ENCODE peak calls at places on chromosomes 3 and 15, in nine cellular contexts. L is mammary epithelial cell, Z is aorta, P is right lobe of liver, V is cardiac muscle cell, I is hepatocyte, D is right cardiac atrium, U is Panc1, A is heart left ventricle. O is an unnamed sample.

GRCh38 chr3:185734725-185735096 is 90.1 kb downstream of the IGF2BP2 start:
- DNase-seq in Z (no peak), I (no peak), U (no peak), V (no peak), L (no peak), A (no peak), D (no peak), P (no peak), O (no peak)

GRCh38 chr3:169939320-169939719 is 27.3 kb upstream of the SEC62 start:
- DNase-seq in L (no peak), U (no peak), A (no peak), Z (no peak), D (no peak), P (no peak), I (no peak), V (peak), O (no peak)

GRCh38 chr15:89199734-89200133 is 21.6 kb downstream of the RLBP1 start:
- DNase-seq in A (peak), Z (no peak), V (peak), D (no peak), P (no peak), I (no peak), U (no peak), L (no peak), O (no peak)

GRCh38 chr3:56753206-56753605 is 48.5 kb downstream of the ARHGEF3 start:
- DNase-seq in A (no peak), Z (no peak), I (no peak), U (no peak), D (no peak), P (no peak), V (no peak), L (peak), O (no peak)

GRCh38 chr15:64930778-64931240 is 19.1 kb downstream of the ANKDD1A start:
- DNase-seq in P (no peak), A (no peak), V (no peak), D (no peak), L (no peak), I (no peak), U (no peak), Z (no peak), O (no peak)

GRCh38 chr3:124584552-124585391 is 145.5 kb upstream of the UMPS start:
- DNase-seq in P (peak), V (peak), L (peak), U (no peak), A (peak), Z (peak), I (peak), D (peak), O (peak)

GRCh38 chr3:32009957-32010356 is 28.4 kb downstream of the ZNF860 start:
- DNase-seq in Z (no peak), I (no peak), V (no peak), U (no peak), L (no peak), P (no peak), D (no peak), A (no peak), O (no peak)

GRCh38 chr15:101152914-101153313 is 98.9 kb downstream of the CHSY1 start:
- DNase-seq in I (no peak), D (peak), U (no peak), Z (peak), V (no peak), L (no peak), A (no peak), P (no peak), O (peak)

GRCh38 chr15:60119101-60119500 is 115.0 kb downstream of the FOXB1 start:
- DNase-seq in P (no peak), U (no peak), V (no peak), L (no peak), D (no peak), A (no peak), Z (no peak), I (no peak), O (no peak)

GRCh38 chr3:147311716-147312115 is 94.6 kb downstream of the ZIC4 start:
- DNase-seq in V (no peak), I (no peak), D (no peak), U (no peak), A (no peak), Z (no peak), L (no peak), P (no peak), O (no peak)

GRCh38 chr3:172520332-172520831 is 2.8 kb downstream of the TNFSF10 start:
- DNase-seq in P (no peak), D (no peak), Z (no peak), U (no peak), L (peak), I (no peak), V (no peak), A (no peak), O (no peak)

GRCh38 chr3:143328459-143328858 is 208.9 kb downstream of the CHST2 start:
- DNase-seq in V (no peak), U (no peak), Z (no peak), D (no peak), L (no peak), P (no peak), A (no peak), I (no peak), O (no peak)

GRCh38 chr3:158727499-158728377 is 4.5 kb downstream of the RARRES1 start:
- DNase-seq in U (no peak), L (peak), I (peak), A (peak), V (peak), Z (no peak), P (no peak), D (no peak), O (peak)

GRCh38 chr15:73748731-73749130 is 4.4 kb downstream of the INSYN1 start:
- DNase-seq in V (no peak), L (no peak), Z (no peak), P (no peak), U (no peak), D (no peak), A (no peak), I (no peak), O (no peak)

GRCh38 chr3:38582316-38582715 is 67.2 kb downstream of the SCN5A start:
- DNase-seq in V (no peak), A (no peak), P (no peak), Z (no peak), I (no peak), D (no peak), L (no peak), U (no peak), O (no peak)

GRCh38 chr3:129467934-129468333 is 27.9 kb downstream of the IFT122 start:
- DNase-seq in D (no peak), U (no peak), I (peak), A (no peak), V (no peak), L (no peak), Z (no peak), P (peak), O (no peak)

GRCh38 chr3:196150481-196150880 is 60.7 kb downstream of the ZDHHC19 start:
- DNase-seq in A (no peak), U (no peak), Z (peak), I (no peak), V (no peak), D (no peak), P (peak), L (no peak), O (peak)

GRCh38 chr15:84947947-84948830 is 33.5 kb upstream of the PDE8A start:
- DNase-seq in P (no peak), V (no peak), A (peak), Z (peak), L (peak), I (no peak), U (no peak), D (peak), O (peak)

GRCh38 chr3:16319307-16319706 is 54.3 kb downstream of the OXNAD1 start:
- DNase-seq in D (no peak), V (peak), Z (no peak), L (no peak), P (no peak), A (no peak), I (no peak), U (no peak), O (peak)

GRCh38 chr3:130548356-130548755 is 31.4 kb downstream of the COL6A6 start:
- DNase-seq in V (no peak), Z (no peak), U (no peak), L (no peak), I (peak), D (no peak), P (no peak), A (no peak), O (no peak)

GRCh38 chr15:95698971-95699370 is 631.5 kb upstream of the NR2F2 start:
- DNase-seq in U (no peak), Z (no peak), I (no peak), L (no peak), P (no peak), A (no peak), V (no peak), D (no peak), O (no peak)

GRCh38 chr3:14598143-14598569 is 53.4 kb upstream of the CCDC174 start:
- DNase-seq in D (no peak), I (peak), A (no peak), L (peak), P (no peak), U (no peak), Z (no peak), V (peak), O (peak)

GRCh38 chr3:80079886-80080285 is 312.1 kb upstream of the ROBO1 start:
- DNase-seq in L (no peak), V (no peak), I (no peak), D (no peak), P (no peak), U (no peak), Z (no peak), A (no peak), O (no peak)

GRCh38 chr15:89105147-89105546 is 16.9 kb downstream of the ABHD2 start:
- DNase-seq in V (no peak), L (peak), I (peak), D (no peak), P (no peak), A (no peak), U (no peak), Z (no peak), O (peak)

DNA sequence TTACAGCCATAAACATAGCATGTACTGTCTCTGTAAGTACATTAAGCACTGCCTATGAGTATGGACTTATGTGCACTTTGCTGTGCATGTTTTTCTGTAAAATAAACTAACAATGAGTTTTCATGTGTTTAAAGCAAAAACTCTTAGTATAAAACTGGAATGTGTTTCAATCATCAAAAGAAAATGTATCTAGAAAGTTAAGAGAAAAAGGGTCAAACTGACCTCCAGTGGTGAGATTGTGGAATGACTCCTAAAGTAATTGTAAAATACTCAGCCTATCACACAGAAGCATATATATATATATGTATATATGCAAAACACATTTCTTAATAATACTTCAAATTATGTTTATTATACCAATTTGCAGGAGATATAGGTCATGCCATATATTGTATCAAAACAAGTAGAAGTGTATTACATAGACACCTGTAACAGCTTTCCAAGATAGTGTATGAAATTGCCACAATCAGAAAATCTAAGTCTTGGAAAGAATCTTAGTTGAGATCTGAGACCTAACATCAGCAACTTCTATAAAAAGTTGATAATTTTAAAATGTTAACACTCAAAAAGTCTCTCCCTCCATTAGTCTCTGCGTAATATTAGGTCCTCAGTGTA is 199.6 kb downstream of the FMN1 start:
- DNase-seq in I (peak), Z (no peak), D (no peak), A (no peak), U (peak), P (no peak), L (no peak), V (peak), O (peak)
- H3K27ac ChIP-seq in I (no peak), Z (no peak), D (no peak), A (no peak), U (no peak), P (no peak), L (no peak), V (no peak), O (no peak)

DNA sequence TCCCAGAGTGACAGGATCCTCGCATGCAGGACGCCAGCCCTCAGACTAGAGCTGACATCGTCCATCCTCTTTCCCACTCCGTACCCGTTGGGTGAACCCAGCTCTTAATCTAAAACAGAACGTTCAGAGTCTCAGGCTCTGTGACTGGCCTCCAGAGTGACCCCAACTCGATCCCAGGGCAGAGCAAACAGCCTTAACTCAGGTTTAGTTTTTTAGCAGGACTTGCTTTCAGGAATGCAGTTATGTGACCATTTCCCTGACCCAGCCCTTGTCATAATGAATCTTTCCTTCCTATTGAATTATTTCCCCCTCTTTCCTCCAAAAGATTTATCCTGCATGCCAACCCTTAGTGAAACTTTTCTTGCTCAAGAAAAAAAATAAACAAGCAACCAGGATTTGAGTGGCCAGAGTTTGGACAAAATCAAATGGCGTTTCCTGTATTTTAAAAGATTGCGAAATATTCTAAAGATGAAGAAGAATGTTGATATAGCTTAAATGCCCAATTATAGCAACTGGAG is 47.8 kb upstream of the RARB start:
- DNase-seq in U (no peak), P (no peak), D (no peak), Z (no peak), L (no peak), V (no peak), A (no peak), I (no peak), O (no peak)
- H3K27ac ChIP-seq in U (no peak), P (no peak), D (no peak), Z (no peak), L (no peak), V (no peak), A (no peak), I (peak), O (no peak)

GRCh38 chr3:60531759-60532158 is 719.5 kb downstream of the FHIT start:
- DNase-seq in P (no peak), L (no peak), V (no peak), D (no peak), A (no peak), U (no peak), I (no peak), Z (no peak), O (no peak)

DNA sequence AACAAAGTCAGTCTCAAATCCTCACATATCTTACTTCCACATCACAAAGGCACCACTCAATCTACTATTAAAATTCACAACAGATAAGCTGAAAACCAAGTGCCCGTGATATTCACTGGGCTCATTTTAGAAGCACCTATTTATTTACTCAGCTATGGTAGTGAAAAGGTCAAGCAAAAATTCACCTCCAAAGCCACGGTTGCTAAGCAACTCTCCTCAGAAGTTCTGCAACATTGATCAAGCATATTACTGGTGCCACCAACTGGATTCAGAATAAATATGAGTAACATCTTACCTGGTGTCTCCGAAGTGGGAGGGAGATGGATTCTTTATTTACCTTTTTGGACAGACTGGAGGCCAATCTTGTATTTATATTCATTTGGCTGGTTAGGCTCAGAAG is 714.8 kb downstream of the FHIT start:
- DNase-seq in V (no peak), P (no peak), A (no peak), D (no peak), Z (no peak), I (no peak), U (no peak), L (no peak), O (no peak)
- H3K27ac ChIP-seq in V (no peak), P (no peak), A (no peak), D (no peak), Z (no peak), I (no peak), U (no peak), L (no peak), O (no peak)

GRCh38 chr3:171321959-171322358 is 138.2 kb downstream of the TNIK start:
- DNase-seq in A (no peak), D (no peak), I (no peak), L (no peak), U (no peak), V (no peak), Z (no peak), P (no peak), O (no peak)

GRCh38 chr3:171320721-171321120 is 139.5 kb downstream of the TNIK start:
- DNase-seq in A (peak), D (peak), U (no peak), V (peak), I (no peak), P (no peak), L (no peak), Z (no peak), O (no peak)

GRCh38 chr3:171326717-171327440 is 133.3 kb downstream of the TNIK start:
- DNase-seq in V (no peak), A (no peak), D (no peak), L (no peak), Z (no peak), U (no peak), I (no peak), P (no peak), O (no peak)

GRCh38 chr3:171321241-171321640 is 139.0 kb downstream of the TNIK start:
- DNase-seq in I (no peak), L (no peak), A (no peak), Z (no peak), D (no peak), P (no peak), U (no peak), V (no peak), O (no peak)

GRCh38 chr3:171323934-171324535 is 136.2 kb downstream of the TNIK start:
- DNase-seq in D (no peak), Z (no peak), P (no peak), U (no peak), L (no peak), I (no peak), A (no peak), V (no peak), O (no peak)
- H3K27ac ChIP-seq in D (peak), Z (no peak), P (no peak), U (no peak), L (no peak), I (no peak), A (peak), V (peak), O (no peak)

GRCh38 chr3:17639257-17639656 is 103.2 kb downstream of the TBC1D5 start:
- DNase-seq in L (peak), Z (no peak), U (no peak), V (no peak), I (no peak), P (no peak), D (no peak), A (no peak), O (peak)

GRCh38 chr3:17642474-17642873 is 100.0 kb downstream of the TBC1D5 start:
- DNase-seq in I (no peak), V (no peak), Z (no peak), P (no peak), A (no peak), L (no peak), U (no peak), D (no peak), O (no peak)

GRCh38 chr3:17638351-17638750 is 104.1 kb downstream of the TBC1D5 start:
- DNase-seq in L (no peak), I (no peak), Z (no peak), P (no peak), U (no peak), A (no peak), V (no peak), D (no peak), O (no peak)

GRCh38 chr3:17639765-17640164 is 102.7 kb downstream of the TBC1D5 start:
- DNase-seq in A (no peak), I (peak), L (peak), P (no peak), D (no peak), Z (no peak), U (peak), V (no peak), O (peak)

GRCh38 chr3:17640466-17640865 is 102.0 kb downstream of the TBC1D5 start:
- DNase-seq in Z (no peak), L (peak), D (no peak), I (no peak), U (no peak), V (no peak), A (no peak), P (no peak), O (peak)
- H3K27ac ChIP-seq in Z (no peak), L (peak), D (no peak), I (no peak), U (no peak), V (no peak), A (no peak), P (no peak), O (no peak)

GRCh38 chr3:36653095-36653494 is 111.3 kb downstream of the DCLK3 start:
- DNase-seq in V (no peak), P (no peak), D (no peak), L (peak), A (no peak), U (no peak), I (peak), Z (no peak), O (peak)
- H3K27ac ChIP-seq in V (no peak), P (no peak), D (no peak), L (no peak), A (no peak), U (no peak), I (no peak), Z (no peak), O (no peak)

GRCh38 chr15:93067649-93068085 is 21.3 kb downstream of the RGMA start:
- DNase-seq in U (no peak), D (no peak), V (no peak), A (no peak), L (no peak), I (no peak), P (no peak), Z (peak), O (no peak)
- H3K27ac ChIP-seq in U (no peak), D (no peak), V (no peak), A (no peak), L (no peak), I (no peak), P (no peak), Z (no peak), O (no peak)

GRCh38 chr15:93030430-93031102 is 58.4 kb downstream of the RGMA start:
- DNase-seq in P (peak), A (peak), Z (peak), D (peak), L (peak), V (peak), U (peak), I (peak), O (peak)
- H3K27ac ChIP-seq in P (no peak), A (peak), Z (peak), D (no peak), L (no peak), V (no peak), U (no peak), I (no peak), O (no peak)

DNA sequence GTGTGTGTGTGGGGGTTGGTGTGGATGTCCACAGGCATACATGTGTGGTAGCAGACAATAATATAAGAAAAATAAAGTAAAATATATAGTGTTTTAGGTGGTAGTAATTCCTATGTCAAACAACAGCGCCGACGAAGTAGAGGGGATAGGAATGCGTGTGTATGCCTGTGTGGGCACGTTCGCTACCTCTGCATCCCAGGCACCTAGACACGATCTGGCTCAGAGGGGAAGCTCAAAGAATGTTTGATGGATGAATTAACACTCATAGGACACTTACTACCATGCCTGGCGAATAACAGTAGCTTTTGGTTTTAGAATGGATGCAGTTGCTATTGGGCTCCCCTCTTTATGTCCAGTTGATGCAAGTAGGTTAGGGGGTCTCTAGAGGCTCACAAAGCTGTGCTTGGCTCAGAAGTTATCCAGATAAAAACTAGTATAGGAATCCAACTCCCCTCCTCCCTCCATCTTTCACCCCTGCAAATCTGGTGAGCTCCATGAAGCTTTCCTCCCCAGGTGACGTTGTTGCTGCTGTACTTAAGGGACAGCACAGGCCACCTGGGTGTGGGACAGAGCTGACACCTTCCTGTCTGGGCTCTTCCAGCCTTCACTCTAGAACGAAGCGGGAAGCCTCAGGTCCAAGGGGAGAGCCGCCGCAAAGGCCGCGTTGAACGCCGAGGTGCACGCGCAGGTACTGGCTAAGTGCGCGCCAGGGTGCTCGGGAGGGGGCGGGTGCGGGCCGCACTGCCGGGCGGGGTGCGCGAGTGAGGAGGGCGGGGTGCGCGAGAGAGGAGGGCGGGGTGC is 192.6 kb upstream of the LYSMD4 start:
- DNase-seq in A (peak), Z (peak), D (peak), I (peak), P (peak), V (peak), L (peak), U (no peak), O (peak)
- H3K27ac ChIP-seq in A (peak), Z (no peak), D (peak), I (peak), P (no peak), V (no peak), L (no peak), U (no peak), O (no peak)

GRCh38 chr3:168248383-168249047 is 152.8 kb upstream of the GOLIM4 start:
- DNase-seq in U (no peak), L (peak), P (peak), I (peak), Z (peak), D (peak), V (peak), A (peak), O (peak)
- H3K27ac ChIP-seq in U (no peak), L (no peak), P (no peak), I (no peak), Z (no peak), D (no peak), V (no peak), A (no peak), O (no peak)

O was measured in PC-3.